ENCODE peak calls at places on chromosomes 13 and 19, in five cellular contexts. S, V, C, G and X are unnamed samples.
A peak's percentile ranks its signal among the peaks of the same experiment; 100 is the strongest.

GRCh38 chr19:53957448-53958167 is 5.1 kb upstream of the CACNG8 start:
- DNase-seq in S (no peak), V (no peak), C (no peak), G (no peak), X (no peak)

GRCh38 chr13:102399791-102400618 is 1.8 kb downstream of the FGF14 start:
- DNase-seq in S (peak; percentile 19), V (peak; percentile 37), C (no peak), G (peak; percentile 18), X (no peak)

GRCh38 chr19:4633140-4633967 is 6.0 kb upstream of the TNFAIP8L1 start:
- DNase-seq in S (peak; percentile 60), V (peak; percentile 77), C (peak; percentile 82), G (peak; percentile 68), X (peak; percentile 53)

GRCh38 chr13:29418026-29418425 is 177.5 kb downstream of the SLC7A1 start:
- DNase-seq in S (no peak), V (no peak), C (no peak), G (no peak), X (no peak)

GRCh38 chr19:35260694-35261304 is 8.0 kb upstream of the USF2 start:
- DNase-seq in S (peak; percentile 13), V (no peak), C (no peak), G (no peak), X (no peak)

GRCh38 chr19:52651956-52652355 is 13.8 kb upstream of the ZNF83 start:
- DNase-seq in S (no peak), V (no peak), C (no peak), G (no peak), X (no peak)

GRCh38 chr13:29849731-29850212 is 645 bp downstream of the UBL3 start:
- DNase-seq in S (peak; percentile 78), V (peak; percentile 80), C (peak; percentile 41), G (peak; percentile 46), X (no peak)

GRCh38 chr19:681638-682037 is 5.4 kb downstream of the FSTL3 start:
- DNase-seq in S (no peak), V (no peak), C (no peak), G (no peak), X (no peak)

GRCh38 chr19:14674764-14675163 is at the start of gene ADGRE3:
- DNase-seq in S (no peak), V (no peak), C (no peak), G (no peak), X (no peak)

GRCh38 chr19:35557539-35558399 is 5.7 kb downstream of the ATP4A start:
- DNase-seq in S (peak; percentile 69), V (peak; percentile 79), C (peak; percentile 89), G (peak; percentile 48), X (no peak)

GRCh38 chr13:22927008-22927393 is 253.8 kb upstream of the SGCG start:
- DNase-seq in S (no peak), V (no peak), C (no peak), G (no peak), X (no peak)

GRCh38 chr13:102901615-102902305 is 55.9 kb downstream of the ERCC5 start:
- DNase-seq in S (no peak), V (no peak), C (no peak), G (no peak), X (no peak)

GRCh38 chr19:46381746-46382345 is 31.5 kb downstream of the CCDC8 start:
- DNase-seq in S (no peak), V (no peak), C (no peak), G (no peak), X (no peak)

GRCh38 chr19:46383171-46383815 is 30.1 kb downstream of the CCDC8 start:
- DNase-seq in S (no peak), V (peak; percentile 10), C (no peak), G (no peak), X (no peak)

GRCh38 chr19:46381346-46381745 is 32.0 kb downstream of the CCDC8 start:
- DNase-seq in S (no peak), V (no peak), C (no peak), G (no peak), X (no peak)

GRCh38 chr19:46378268-46378667 is 31.4 kb downstream of the PPP5C start:
- DNase-seq in S (no peak), V (no peak), C (no peak), G (peak; percentile 80), X (no peak)

DNA sequence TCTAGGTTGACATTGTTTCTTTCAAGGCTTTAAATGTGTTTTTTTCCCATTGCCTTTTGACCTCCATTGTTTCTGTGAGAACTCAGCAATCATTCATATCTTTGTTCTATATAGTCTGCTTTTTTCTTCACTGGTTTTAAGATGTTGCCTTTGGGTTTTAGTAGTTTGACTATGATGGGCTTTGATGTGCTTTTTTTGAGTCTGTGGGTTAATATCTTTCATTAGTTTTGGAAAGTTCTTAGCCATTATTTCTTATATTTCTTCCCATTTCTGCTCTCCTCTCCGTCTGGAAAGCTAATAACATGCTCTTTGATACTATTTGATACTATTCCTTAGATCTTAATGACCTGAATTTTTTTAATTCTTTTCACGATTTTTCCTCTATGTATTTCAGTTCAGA is 32.7 kb downstream of the CCDC8 start:
- DNase-seq in S (no peak), V (no peak), C (no peak), G (no peak), X (no peak)
- TF ChIP-seq CTCF in S (no peak), V (no peak), C (no peak), G (no peak), X (no peak)

GRCh38 chr13:51305558-51305957 is 33.9 kb upstream of the SERPINE3 start:
- DNase-seq in S (no peak), V (no peak), C (no peak), G (peak; percentile 15), X (no peak)
- H3K4me3 ChIP-seq in S (no peak overlapping the region), V (no peak overlapping the region), C (no peak overlapping the region), G (no peak overlapping the region), X (no peak overlapping the region)

DNA sequence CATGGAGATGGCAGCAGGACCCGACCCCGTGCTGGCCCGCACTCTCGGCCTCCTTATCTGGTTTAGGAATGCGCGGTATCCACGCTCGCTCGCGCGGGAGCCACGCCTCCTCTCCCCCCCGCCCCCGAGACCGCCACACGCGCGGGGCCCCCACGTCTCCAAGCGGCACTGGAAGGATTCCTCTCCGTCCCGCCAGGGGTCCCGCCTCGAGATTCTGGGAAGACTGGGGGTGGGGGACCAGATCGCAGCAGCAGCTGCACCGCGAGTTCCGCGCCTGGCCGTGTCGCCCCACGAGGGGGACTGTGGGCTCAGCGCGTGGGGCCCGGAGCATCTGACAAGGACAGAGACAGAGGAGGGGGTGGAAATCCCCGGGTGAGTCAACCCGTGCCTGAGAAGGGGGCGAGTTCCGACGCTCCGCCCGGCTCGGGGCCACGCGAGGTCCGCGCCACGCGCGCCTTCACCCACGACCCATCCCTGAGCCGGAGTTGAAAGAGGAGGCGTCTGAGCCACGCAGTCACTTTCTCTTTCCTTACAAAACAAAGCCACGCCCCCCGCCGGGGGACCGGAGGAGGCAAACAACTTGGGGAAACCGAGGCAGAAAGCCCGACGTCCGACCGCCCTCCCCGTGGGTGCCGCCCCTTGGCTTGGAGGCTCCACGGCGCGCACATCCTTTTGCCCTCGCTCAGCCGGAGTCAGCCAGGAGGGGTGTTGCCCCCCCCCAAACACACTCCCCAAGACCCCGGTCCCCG is 802 bp downstream of the S1PR2 start:
- DNase-seq in S (peak; percentile 66), V (peak; percentile 65), C (no peak), G (peak; percentile 66), X (no peak)
- TF ChIP-seq CTCF in S (no peak), V (no peak), C (no peak), G (peak; percentile 8), X (no peak)

GRCh38 chr19:7916908-7917291 is 2.3 kb downstream of the TGFBR3L start:
- DNase-seq in S (no peak), V (no peak), C (no peak), G (no peak), X (no peak)
- H3K4me3 ChIP-seq in S (no peak overlapping the region), V (peak overlapping the region; percentile 49), C (peak overlapping the region; percentile 43), G (peak overlapping the region; percentile 34), X (peak overlapping the region; percentile 13)

GRCh38 chr13:27533155-27533643 is 82.8 kb upstream of the MTIF3 start:
- DNase-seq in S (peak; percentile 92), V (peak; percentile 91), C (peak; percentile 76), G (peak; percentile 69), X (no peak)
- TF ChIP-seq CTCF in S (peak; percentile 85), V (peak; percentile 97), C (peak; percentile 75), G (peak; percentile 92), X (peak; percentile 92)

GRCh38 chr13:39232999-39233398 is 194.7 kb downstream of the NHLRC3 start:
- DNase-seq in S (no peak), V (no peak), C (no peak), G (no peak), X (no peak)
- H3K4me3 ChIP-seq in S (no peak overlapping the region), V (no peak overlapping the region), C (no peak overlapping the region), G (no peak overlapping the region), X (no peak overlapping the region)

GRCh38 chr19:30664358-30665058 is 292.3 kb downstream of the ZNF536 start:
- DNase-seq in S (no peak), V (no peak), C (peak; percentile 31), G (peak; percentile 24), X (no peak)
- TF ChIP-seq CTCF in S (no peak), V (no peak), C (peak; percentile 42), G (peak; percentile 21), X (peak; percentile 26)

GRCh38 chr13:110396913-110397379 is 89.9 kb downstream of the COL4A2 start:
- DNase-seq in S (peak; percentile 59), V (no peak), C (peak; percentile 44), G (peak; percentile 100), X (peak; percentile 98)

GRCh38 chr13:110398564-110399507 is 91.8 kb downstream of the COL4A2 start:
- DNase-seq in S (no peak), V (no peak), C (no peak), G (peak; percentile 70), X (no peak)

GRCh38 chr13:110396476-110396875 is 89.4 kb downstream of the COL4A2 start:
- DNase-seq in S (no peak), V (no peak), C (no peak), G (no peak), X (no peak)

GRCh38 chr13:110399801-110400200 is 92.7 kb downstream of the COL4A2 start:
- DNase-seq in S (no peak), V (no peak), C (no peak), G (peak; percentile 85), X (no peak)

DNA sequence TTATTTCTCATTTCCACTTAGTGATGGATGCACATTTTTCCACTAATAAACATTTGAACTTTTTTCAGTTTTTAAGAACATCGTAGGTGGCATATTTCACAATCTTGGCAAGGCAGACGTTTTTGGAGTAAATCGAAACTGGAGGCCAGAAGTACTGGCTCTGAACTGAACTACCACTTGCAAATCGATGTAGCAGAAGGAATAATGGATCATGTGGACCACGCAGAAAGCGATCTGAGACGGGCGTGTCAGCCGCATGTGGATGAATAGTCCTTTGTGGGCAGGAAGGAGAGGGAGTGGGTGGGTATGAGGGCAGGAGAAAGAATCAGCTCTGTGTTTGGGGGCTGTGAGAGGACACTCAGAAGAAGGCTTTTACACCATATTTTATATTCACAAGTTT is 90.4 kb downstream of the COL4A2 start:
- DNase-seq in S (no peak), V (no peak), C (no peak), G (peak; percentile 98), X (no peak)
- H3K4me3 ChIP-seq in S (no peak overlapping the region), V (no peak overlapping the region), C (no peak overlapping the region), G (peak overlapping the region; percentile 53), X (peak overlapping the region; percentile 20)

GRCh38 chr13:108266316-108266936 is 3.1 kb upstream of the TNFSF13B start:
- DNase-seq in S (no peak), V (no peak), C (no peak), G (no peak), X (no peak)
- TF ChIP-seq CTCF in S (no peak), V (no peak), C (no peak), G (no peak), X (no peak)